ENCODE peak calls at places on chromosomes 1 and 21, in ten cellular contexts. P is GM23338, S is NCI-H1105 treated with DMSO at 0.1 percent for 48 hours, M is NCI-H524, J is H7, N is endothelial cell of umbilical vein, E is lung, L is AG08395, I is NCI-H2081, C is B cell. F is an unnamed sample.

GRCh38 chr1:86778510-86779218 is 74.3 kb downstream of the SH3GLB1 start:
- DNase-seq in P (no peak), S (no peak), M (no peak), J (no peak), N (peak; percentile 39), E (no peak), L (no peak), I (no peak), C (no peak), F (no peak)

GRCh38 chr1:26627959-26628358 is 67.9 kb upstream of the ARID1A start:
- DNase-seq in P (no peak), S (no peak), M (no peak), J (no peak), N (no peak), E (no peak), L (no peak), I (no peak), C (peak; percentile 62), F (no peak)

GRCh38 chr1:91774520-91775203 is 111.3 kb downstream of the TGFBR3 start:
- DNase-seq in P (no peak), S (no peak), M (no peak), J (no peak), N (no peak), E (no peak), L (peak; percentile 74), I (no peak), C (no peak), F (no peak)

GRCh38 chr1:116755036-116755435 is 806 bp downstream of the CD2 start:
- DNase-seq in P (no peak), S (no peak), M (no peak), J (no peak), N (no peak), E (no peak), L (no peak), I (no peak), C (no peak), F (no peak)

GRCh38 chr1:67060811-67061218 is 6.9 kb upstream of the SLC35D1 start:
- DNase-seq in P (no peak), S (no peak), M (no peak), J (no peak), N (peak; percentile 14), E (no peak), L (peak; percentile 93), I (no peak), C (no peak), F (no peak)

GRCh38 chr21:16554522-16554921 is 824.7 kb downstream of the USP25 start:
- DNase-seq in P (no peak), S (no peak), M (no peak), J (peak; percentile 9), N (peak; percentile 71), E (no peak), L (no peak), I (no peak), C (no peak), F (peak; percentile 36)

GRCh38 chr1:199311478-199312242 is 672.8 kb downstream of the PTPRC start:
- DNase-seq in P (peak; percentile 65), S (no peak), M (no peak), J (no peak), N (no peak), E (no peak), L (no peak), I (no peak), C (no peak), F (no peak)

GRCh38 chr1:110068646-110069301 is 1.7 kb downstream of the ALX3 start:
- DNase-seq in P (peak; percentile 52), S (no peak), M (no peak), J (peak; percentile 89), N (peak; percentile 18), E (no peak), L (no peak), I (no peak), C (peak; percentile 82), F (no peak)

GRCh38 chr1:107451735-107452134 is 310.9 kb downstream of the NTNG1 start:
- DNase-seq in P (no peak), S (no peak), M (no peak), J (no peak), N (no peak), E (no peak), L (no peak), I (no peak), C (no peak), F (no peak)

GRCh38 chr21:46083271-46084040 is 14.5 kb upstream of the COL6A2 start:
- DNase-seq in P (no peak), S (no peak), M (peak; percentile 12), J (peak; percentile 64), N (no peak), E (peak; percentile 27), L (peak; percentile 51), I (no peak), C (peak; percentile 24), F (no peak)

GRCh38 chr1:92583821-92584760 is 97.4 kb upstream of the GFI1 start:
- DNase-seq in P (no peak), S (no peak), M (no peak), J (no peak), N (peak; percentile 73), E (no peak), L (no peak), I (no peak), C (no peak), F (no peak)

GRCh38 chr21:44930543-44930981 is 9.3 kb upstream of the SLX9 start:
- DNase-seq in P (no peak), S (no peak), M (no peak), J (peak; percentile 71), N (no peak), E (no peak), L (no peak), I (no peak), C (peak; percentile 74), F (peak; percentile 37)

GRCh38 chr1:37028981-37029617 is 5.2 kb downstream of the GRIK3 start:
- DNase-seq in P (peak; percentile 70), S (no peak), M (peak; percentile 47), J (peak; percentile 77), N (no peak), E (no peak), L (no peak), I (no peak), C (no peak), F (no peak)

GRCh38 chr21:24727803-24728425 is 879.4 kb downstream of the MRPL39 start:
- DNase-seq in P (peak; percentile 12), S (no peak), M (no peak), J (peak; percentile 1), N (no peak), E (no peak), L (no peak), I (no peak), C (no peak), F (no peak)

GRCh38 chr1:174998569-174999215 is 1.1 kb upstream of the CACYBP start:
- DNase-seq in P (peak; percentile 84), S (peak; percentile 88), M (peak; percentile 81), J (peak; percentile 56), N (peak; percentile 59), E (peak; percentile 36), L (peak; percentile 34), I (peak; percentile 86), C (peak; percentile 45), F (no peak)

GRCh38 chr21:42733037-42733632 is 79.7 kb downstream of the PDE9A start:
- DNase-seq in P (peak; percentile 28), S (no peak), M (no peak), J (no peak), N (no peak), E (no peak), L (no peak), I (no peak), C (no peak), F (no peak)

GRCh38 chr1:8134546-8135235 is 108.6 kb upstream of the ERRFI1 start:
- DNase-seq in P (no peak), S (no peak), M (no peak), J (peak; percentile 5), N (no peak), E (no peak), L (peak; percentile 50), I (no peak), C (no peak), F (no peak)

GRCh38 chr1:9900142-9901043 is 9.7 kb downstream of the CTNNBIP1 start:
- DNase-seq in P (no peak), S (peak; percentile 86), M (peak; percentile 64), J (no peak), N (peak; percentile 29), E (peak; percentile 87), L (no peak), I (no peak), C (peak; percentile 57), F (peak; percentile 79)

GRCh38 chr1:20147846-20148570 is 8.9 kb downstream of the PLA2G2F start:
- DNase-seq in P (no peak), S (no peak), M (no peak), J (peak; percentile 43), N (no peak), E (no peak), L (no peak), I (no peak), C (peak; percentile 15), F (no peak)

GRCh38 chr1:21126324-21126723 is 50.4 kb downstream of the EIF4G3 start:
- DNase-seq in P (peak; percentile 82), S (peak; percentile 8), M (no peak), J (no peak), N (no peak), E (no peak), L (no peak), I (peak; percentile 9), C (no peak), F (no peak)

GRCh38 chr1:202238914-202239313 is 45.3 kb downstream of the LGR6 start:
- DNase-seq in P (no peak), S (no peak), M (no peak), J (no peak), N (no peak), E (no peak), L (no peak), I (no peak), C (no peak), F (no peak)

GRCh38 chr1:66690666-66691381 is 61.4 kb upstream of the DYNLT5 start:
- DNase-seq in P (peak; percentile 42), S (no peak), M (no peak), J (no peak), N (no peak), E (no peak), L (no peak), I (no peak), C (no peak), F (no peak)

F was measured in left ventricle myocardium inferior.